ENCODE peak calls at places on chromosomes 16 and 17, in eight cellular contexts. One of them, this sample, is unnamed.

GRCh38 chr17:75219815-75220214 is 14.3 kb downstream of the NUP85 start:
- DNase-seq in cardiac muscle cell: no peak
- DNase-seq in stomach: no peak
- DNase-seq in Calu3: no peak
- DNase-seq in gastrocnemius medialis: no peak
- DNase-seq in fibroblast of mammary gland: no peak
- DNase-seq in transverse colon: no peak
- DNase-seq in A549: no peak
- DNase-seq in this sample: no peak

GRCh38 chr17:50877838-50878237 is 11.7 kb upstream of the TOB1 start:
- DNase-seq in stomach: no peak
- DNase-seq in gastrocnemius medialis: no peak
- DNase-seq in A549: no peak
- DNase-seq in cardiac muscle cell: no peak
- DNase-seq in Calu3: no peak
- DNase-seq in fibroblast of mammary gland: no peak
- DNase-seq in transverse colon: no peak
- DNase-seq in this sample: no peak

GRCh38 chr16:49821614-49822282 is 34.2 kb downstream of the ZNF423 start:
- DNase-seq in transverse colon: no peak
- DNase-seq in fibroblast of mammary gland: peak; percentile 25
- DNase-seq in stomach: no peak
- DNase-seq in cardiac muscle cell: peak; percentile 35
- DNase-seq in A549: no peak
- DNase-seq in gastrocnemius medialis: no peak
- DNase-seq in Calu3: no peak
- DNase-seq in this sample: no peak

GRCh38 chr17:45332989-45333701 is 16.3 kb upstream of the MAP3K14 start:
- DNase-seq in transverse colon: peak; percentile 9
- DNase-seq in gastrocnemius medialis: peak; percentile 8
- DNase-seq in Calu3: no peak
- DNase-seq in A549: no peak
- DNase-seq in cardiac muscle cell: peak; percentile 45
- DNase-seq in fibroblast of mammary gland: no peak
- DNase-seq in stomach: no peak
- DNase-seq in this sample: no peak

GRCh38 chr16:77548766-77549165 is 113.9 kb upstream of the ADAMTS18 start:
- DNase-seq in gastrocnemius medialis: no peak
- DNase-seq in transverse colon: no peak
- DNase-seq in stomach: no peak
- DNase-seq in fibroblast of mammary gland: peak; percentile 36
- DNase-seq in Calu3: no peak
- DNase-seq in cardiac muscle cell: no peak
- DNase-seq in A549: no peak
- DNase-seq in this sample: no peak

GRCh38 chr16:81485824-81486554 is 41.4 kb downstream of the CMIP start:
- DNase-seq in cardiac muscle cell: peak; percentile 41
- DNase-seq in fibroblast of mammary gland: peak; percentile 79
- DNase-seq in stomach: no peak
- DNase-seq in Calu3: peak; percentile 47
- DNase-seq in gastrocnemius medialis: no peak
- DNase-seq in A549: peak; percentile 47
- DNase-seq in transverse colon: no peak
- DNase-seq in this sample: no peak

GRCh38 chr16:55499951-55500350 is 8.9 kb upstream of the LPCAT2 start:
- DNase-seq in Calu3: peak; percentile 56
- DNase-seq in stomach: no peak
- DNase-seq in transverse colon: no peak
- DNase-seq in fibroblast of mammary gland: peak; percentile 96
- DNase-seq in cardiac muscle cell: peak; percentile 97
- DNase-seq in A549: no peak
- DNase-seq in gastrocnemius medialis: no peak
- DNase-seq in this sample: peak; percentile 95

GRCh38 chr17:1188812-1189211 is 9.0 kb upstream of the ABR start:
- DNase-seq in cardiac muscle cell: peak; percentile 86
- DNase-seq in A549: no peak
- DNase-seq in stomach: peak; percentile 97
- DNase-seq in Calu3: no peak
- DNase-seq in gastrocnemius medialis: peak; percentile 89
- DNase-seq in transverse colon: peak; percentile 71
- DNase-seq in fibroblast of mammary gland: peak; percentile 69
- DNase-seq in this sample: no peak

GRCh38 chr17:62648954-62649294 is 21.5 kb downstream of the MRC2 start:
- DNase-seq in Calu3: no peak
- DNase-seq in fibroblast of mammary gland: no peak
- DNase-seq in gastrocnemius medialis: no peak
- DNase-seq in stomach: no peak
- DNase-seq in transverse colon: no peak
- DNase-seq in cardiac muscle cell: no peak
- DNase-seq in A549: no peak
- DNase-seq in this sample: no peak

GRCh38 chr17:49213399-49213798 is 2.9 kb downstream of the ABI3 start:
- DNase-seq in A549: no peak
- DNase-seq in fibroblast of mammary gland: no peak
- DNase-seq in transverse colon: no peak
- DNase-seq in gastrocnemius medialis: no peak
- DNase-seq in Calu3: no peak
- DNase-seq in stomach: no peak
- DNase-seq in cardiac muscle cell: no peak
- DNase-seq in this sample: no peak

GRCh38 chr17:30173649-30174048 is 57.0 kb downstream of the NSRP1 start:
- DNase-seq in transverse colon: no peak
- DNase-seq in stomach: no peak
- DNase-seq in fibroblast of mammary gland: no peak
- DNase-seq in Calu3: no peak
- DNase-seq in cardiac muscle cell: peak; percentile 32
- DNase-seq in A549: no peak
- DNase-seq in gastrocnemius medialis: no peak
- DNase-seq in this sample: no peak

GRCh38 chr16:1048442-1049112 is 24.0 kb upstream of the SSTR5 start:
- DNase-seq in cardiac muscle cell: peak; percentile 61
- DNase-seq in Calu3: peak; percentile 44
- DNase-seq in stomach: peak; percentile 39
- DNase-seq in fibroblast of mammary gland: peak; percentile 27
- DNase-seq in gastrocnemius medialis: no peak
- DNase-seq in transverse colon: peak; percentile 14
- DNase-seq in A549: peak; percentile 69
- DNase-seq in this sample: no peak

GRCh38 chr16:31718998-31719397 is 154.6 kb upstream of the ZNF267 start:
- DNase-seq in stomach: no peak
- DNase-seq in fibroblast of mammary gland: no peak
- DNase-seq in gastrocnemius medialis: no peak
- DNase-seq in A549: no peak
- DNase-seq in transverse colon: no peak
- DNase-seq in cardiac muscle cell: peak; percentile 29
- DNase-seq in Calu3: no peak
- DNase-seq in this sample: no peak

DNA sequence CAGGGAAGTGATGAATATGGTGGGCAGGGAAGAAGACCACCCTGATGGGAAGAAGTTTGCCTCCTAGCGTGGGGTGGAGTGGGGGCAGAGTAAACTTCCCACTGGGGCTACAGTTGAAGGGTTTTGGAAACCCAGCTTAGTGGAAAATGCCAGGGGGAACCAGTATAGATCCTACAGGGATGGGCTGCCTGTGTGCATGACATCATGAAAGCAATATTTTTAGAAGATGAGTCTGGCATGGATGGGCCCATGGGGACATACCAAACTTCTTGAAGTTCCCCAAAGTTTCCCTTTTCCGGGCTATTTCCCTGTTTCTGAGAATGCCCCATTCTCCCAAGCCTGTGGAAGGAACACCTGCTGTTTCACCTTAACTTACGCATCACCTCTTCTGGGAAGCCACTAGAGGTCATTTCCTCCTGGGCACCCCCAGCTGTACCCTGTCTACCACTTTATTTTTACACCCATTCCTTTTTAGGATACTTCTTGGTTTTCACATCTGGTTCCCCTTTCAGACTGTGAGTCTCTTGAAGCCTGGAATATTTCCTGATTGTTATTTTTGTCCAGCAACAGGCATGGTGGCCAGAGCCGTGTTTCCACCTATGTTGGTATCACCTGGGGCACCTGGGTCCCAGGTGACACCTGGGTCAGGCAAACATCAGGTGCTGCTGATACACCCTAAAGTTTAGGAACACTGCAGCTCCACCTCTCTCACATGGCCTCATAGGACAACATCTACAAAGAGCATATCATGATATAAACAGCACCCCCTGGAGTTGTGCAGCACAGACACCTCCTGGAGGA is 9.8 kb downstream of the SOCS3 start:
- DNase-seq in stomach: no peak
- DNase-seq in gastrocnemius medialis: no peak
- DNase-seq in transverse colon: no peak
- DNase-seq in Calu3: no peak
- DNase-seq in A549: no peak
- DNase-seq in fibroblast of mammary gland: no peak
- DNase-seq in cardiac muscle cell: no peak
- DNase-seq in this sample: no peak
- TF ChIP-seq CTCF in stomach: no peak
- TF ChIP-seq CTCF in gastrocnemius medialis: no peak
- TF ChIP-seq CTCF in transverse colon: no peak
- TF ChIP-seq CTCF in Calu3: no peak
- TF ChIP-seq CTCF in A549: peak; percentile 28
- TF ChIP-seq CTCF in fibroblast of mammary gland: no peak
- TF ChIP-seq CTCF in cardiac muscle cell: no peak
- TF ChIP-seq CTCF in this sample: no peak

GRCh38 chr17:80964231-80964856 is 27.3 kb upstream of the CHMP6 start:
- DNase-seq in A549: no peak
- DNase-seq in transverse colon: no peak
- DNase-seq in fibroblast of mammary gland: no peak
- DNase-seq in gastrocnemius medialis: no peak
- DNase-seq in stomach: no peak
- DNase-seq in cardiac muscle cell: no peak
- DNase-seq in Calu3: no peak
- DNase-seq in this sample: no peak
- TF ChIP-seq CTCF in A549: no peak
- TF ChIP-seq CTCF in transverse colon: no peak
- TF ChIP-seq CTCF in fibroblast of mammary gland: no peak
- TF ChIP-seq CTCF in gastrocnemius medialis: no peak
- TF ChIP-seq CTCF in stomach: no peak
- TF ChIP-seq CTCF in cardiac muscle cell: no peak
- TF ChIP-seq CTCF in Calu3: no peak
- TF ChIP-seq CTCF in this sample: no peak

DNA sequence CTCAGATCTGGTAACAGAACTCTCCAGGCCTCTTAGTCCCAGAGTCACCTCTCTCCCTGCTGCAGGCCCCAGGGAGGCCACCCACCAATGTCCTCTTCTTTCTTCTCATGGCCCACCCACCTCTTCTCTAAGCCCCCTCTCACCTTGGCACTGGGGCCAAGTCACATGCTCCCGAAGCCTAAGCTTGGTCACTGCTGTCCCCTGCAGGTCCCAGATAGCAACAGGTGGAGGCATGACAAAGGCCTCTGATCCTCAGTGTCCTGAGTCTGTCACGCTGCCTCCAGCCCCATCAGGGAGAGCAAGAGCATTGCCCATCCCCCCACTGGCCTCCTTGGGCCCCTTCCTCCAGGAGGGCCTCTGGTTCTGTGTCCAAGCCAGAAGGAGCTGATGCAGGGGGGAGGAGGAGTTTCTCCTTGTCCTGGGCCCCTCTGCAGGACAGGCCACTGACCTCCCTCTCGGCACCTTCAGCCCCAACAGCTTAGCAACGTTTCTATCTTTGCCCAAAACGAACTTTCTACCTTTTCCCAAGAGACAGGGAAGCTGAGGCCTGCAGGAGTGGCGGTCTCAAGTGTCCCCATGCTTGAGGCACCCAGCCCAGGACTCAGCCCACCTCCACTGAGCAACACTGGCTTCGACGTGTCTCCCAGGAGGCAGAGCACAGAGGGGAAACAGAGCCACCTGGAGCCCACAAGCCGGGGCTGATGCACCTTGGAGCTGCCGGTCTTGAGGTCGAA is 8.6 kb downstream of the P2RX1 start:
- DNase-seq in fibroblast of mammary gland: no peak
- DNase-seq in A549: no peak
- DNase-seq in cardiac muscle cell: no peak
- DNase-seq in stomach: no peak
- DNase-seq in Calu3: no peak
- DNase-seq in gastrocnemius medialis: no peak
- DNase-seq in transverse colon: no peak
- DNase-seq in this sample: no peak
- TF ChIP-seq CTCF in fibroblast of mammary gland: no peak
- TF ChIP-seq CTCF in A549: peak; percentile 52
- TF ChIP-seq CTCF in cardiac muscle cell: no peak
- TF ChIP-seq CTCF in stomach: peak; percentile 26
- TF ChIP-seq CTCF in Calu3: no peak
- TF ChIP-seq CTCF in gastrocnemius medialis: peak; percentile 58
- TF ChIP-seq CTCF in transverse colon: no peak
- TF ChIP-seq CTCF in this sample: peak; percentile 17

DNA sequence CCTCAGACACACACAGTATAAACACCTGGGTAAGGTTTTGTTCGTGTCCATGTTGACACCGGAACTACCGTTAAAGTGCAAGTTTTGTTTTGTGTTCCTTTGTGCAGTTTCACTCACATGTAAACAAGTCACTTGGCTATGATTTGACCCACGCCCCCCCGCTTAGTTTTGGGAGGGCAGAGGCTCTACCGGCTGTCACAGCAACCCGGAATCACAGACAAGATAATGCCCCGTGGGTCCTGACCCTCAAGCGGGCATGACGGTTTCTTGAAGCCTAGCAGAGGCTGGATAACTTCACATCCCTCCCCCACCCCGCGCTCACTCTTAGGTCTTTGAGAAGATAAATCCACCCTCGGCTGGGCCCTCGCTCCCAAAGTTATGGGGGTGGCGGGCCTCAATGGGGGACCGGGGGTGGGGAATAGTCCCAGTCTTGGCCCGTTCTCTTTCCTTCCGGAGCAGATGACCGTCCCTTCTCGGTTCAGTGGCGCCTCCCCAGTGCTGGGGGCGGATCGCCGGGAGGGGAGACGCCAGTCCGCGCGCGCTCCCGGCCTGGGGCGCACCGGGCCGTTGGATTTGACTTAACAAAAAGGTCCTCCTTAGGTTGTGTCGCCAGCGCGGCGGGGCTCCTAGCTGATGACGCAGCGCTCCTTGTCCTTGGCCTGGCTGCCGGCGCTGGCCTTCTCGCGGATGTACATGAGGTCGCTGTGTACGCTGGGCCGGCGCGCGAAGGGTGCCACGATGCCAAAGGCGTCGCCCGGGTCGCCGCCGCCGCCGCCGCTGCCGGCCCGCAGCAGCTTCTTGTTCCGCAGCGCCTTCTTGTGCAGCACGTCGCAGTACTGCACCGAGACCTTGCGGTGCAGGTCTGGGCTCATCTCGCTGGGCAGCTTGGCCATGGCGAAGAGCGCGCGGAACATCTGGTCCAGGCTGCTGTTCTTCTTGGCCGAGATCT is 1.4 kb downstream of the RASD1 start:
- DNase-seq in Calu3: no peak
- DNase-seq in transverse colon: peak; percentile 50
- DNase-seq in gastrocnemius medialis: peak; percentile 58
- DNase-seq in A549: no peak
- DNase-seq in stomach: peak; percentile 63
- DNase-seq in fibroblast of mammary gland: peak; percentile 47
- DNase-seq in cardiac muscle cell: peak; percentile 52
- DNase-seq in this sample: no peak
- TF ChIP-seq CTCF in Calu3: no peak
- TF ChIP-seq CTCF in transverse colon: no peak
- TF ChIP-seq CTCF in gastrocnemius medialis: no peak
- TF ChIP-seq CTCF in A549: no peak
- TF ChIP-seq CTCF in stomach: no peak
- TF ChIP-seq CTCF in fibroblast of mammary gland: no peak
- TF ChIP-seq CTCF in cardiac muscle cell: no peak
- TF ChIP-seq CTCF in this sample: no peak

This sample was measured in AG09319.